ENCODE peak calls at places on chromosomes 13 and 19, in eight cellular contexts. N is body of pancreas; H is heart right ventricle; I is CD4-positive, CD25-positive, alpha-beta regulatory T cell; O is CD4-positive, alpha-beta memory T cell; Z is OCI-LY7; E is psoas muscle; S is osteoblast. F is an unnamed sample. For H3K4me1, the result is how much of the 10 kb centered on the place peaks cover.

GRCh38 chr19:13163609-13164364 is 13.6 kb downstream of the IER2 start:
- DNase-seq in N (peak), H (peak), I (peak), O (peak), Z (peak), E (peak), S (peak), F (peak)

GRCh38 chr13:26929971-26930730 is 169.6 kb upstream of the GPR12 start:
- DNase-seq in N (peak), H (peak), I (peak), O (no peak), Z (peak), E (peak), S (no peak), F (peak)

GRCh38 chr13:20090349-20090748 is 70.5 kb downstream of the GJA3 start:
- DNase-seq in N (no peak), H (no peak), I (no peak), O (no peak), Z (no peak), E (no peak), S (no peak), F (no peak)

GRCh38 chr13:73938375-73939070 is 195.7 kb downstream of the KLF12 start:
- DNase-seq in N (no peak), H (no peak), I (no peak), O (no peak), Z (no peak), E (no peak), S (peak), F (no peak)

GRCh38 chr13:42740753-42741152 is 40.6 kb upstream of the FAM216B start:
- DNase-seq in N (peak), H (peak), I (no peak), O (no peak), Z (no peak), E (peak), S (peak), F (peak)

GRCh38 chr19:33248954-33249613 is 23.4 kb upstream of the SLC7A10 start:
- DNase-seq in N (no peak), H (no peak), I (no peak), O (no peak), Z (no peak), E (peak), S (no peak), F (no peak)

GRCh38 chr19:43700368-43701015 is 15.4 kb upstream of the IRGC start:
- DNase-seq in N (peak), H (peak), I (no peak), O (no peak), Z (no peak), E (peak), S (peak), F (peak)

GRCh38 chr13:28540612-28541011 is 45.7 kb upstream of the FLT1 start:
- DNase-seq in N (no peak), H (no peak), I (no peak), O (no peak), Z (no peak), E (no peak), S (no peak), F (no peak)

GRCh38 chr13:93262729-93263128 is 36.1 kb downstream of the GPC6 start:
- DNase-seq in N (no peak), H (no peak), I (no peak), O (no peak), Z (no peak), E (no peak), S (no peak), F (no peak)

GRCh38 chr19:50320051-50320450 is 9.1 kb downstream of the KCNC3 start:
- DNase-seq in N (no peak), H (no peak), I (no peak), O (no peak), Z (no peak), E (peak), S (no peak), F (no peak)

GRCh38 chr13:112444001-112444311 is 67.8 kb downstream of the SPACA7 start:
- DNase-seq in N (peak), H (peak), I (no peak), O (no peak), Z (peak), E (peak), S (peak), F (no peak)

GRCh38 chr19:45638930-45639729 is at the start of gene EML2:
- DNase-seq in N (peak), H (peak), I (peak), O (peak), Z (peak), E (peak), S (peak), F (no peak)

GRCh38 chr19:48390188-48391099 is 907 bp downstream of the KDELR1 start:
- DNase-seq in N (peak), H (peak), I (peak), O (peak), Z (peak), E (peak), S (peak), F (peak)

GRCh38 chr19:44401108-44401786 is at the start of gene ZNF285:
- DNase-seq in N (peak), H (peak), I (peak), O (peak), Z (no peak), E (peak), S (peak), F (peak)

GRCh38 chr13:46211116-46211515 is 612 bp upstream of the LRRC63 start:
- DNase-seq in N (no peak), H (no peak), I (peak), O (peak), Z (no peak), E (no peak), S (no peak), F (no peak)

GRCh38 chr19:19232231-19232630 is 20.5 kb downstream of the NCAN start:
- DNase-seq in N (no peak), H (no peak), I (no peak), O (no peak), Z (no peak), E (no peak), S (peak), F (no peak)

GRCh38 chr13:26867451-26868067 is 107.0 kb upstream of the GPR12 start:
- DNase-seq in N (no peak), H (no peak), I (no peak), O (no peak), Z (peak), E (no peak), S (peak), F (no peak)

GRCh38 chr19:10068205-10068604 is 17.9 kb upstream of the SHFL start:
- DNase-seq in N (no peak), H (no peak), I (no peak), O (no peak), Z (no peak), E (no peak), S (no peak), F (no peak)

GRCh38 chr13:45584816-45585215 is 30.7 kb downstream of the ERICH6B start:
- DNase-seq in N (no peak), H (no peak), I (no peak), O (no peak), Z (no peak), E (no peak), S (no peak), F (no peak)

GRCh38 chr19:47518139-47518538 is 3.3 kb upstream of the NAPA start:
- DNase-seq in N (no peak), H (no peak), I (no peak), O (no peak), Z (peak), E (peak), S (peak), F (no peak)

GRCh38 chr13:23430664-23431063 is 2.8 kb downstream of the SACS start:
- DNase-seq in N (no peak), H (no peak), I (no peak), O (no peak), Z (no peak), E (no peak), S (no peak), F (no peak)
- H3K27ac ChIP-seq in N (no peak), H (no peak), I (no peak), O (no peak), Z (no peak), E (peak), S (no peak), F (no peak)

GRCh38 chr19:18014197-18014596 is 6.2 kb downstream of the ARRDC2 start:
- DNase-seq in N (no peak), H (no peak), I (peak), O (peak), Z (no peak), E (peak), S (peak), F (no peak)

GRCh38 chr19:18009412-18010066 is 1.6 kb downstream of the ARRDC2 start:
- DNase-seq in N (no peak), H (no peak), I (no peak), O (peak), Z (no peak), E (peak), S (peak), F (no peak)

GRCh38 chr19:18013621-18014111 is 5.7 kb downstream of the ARRDC2 start:
- DNase-seq in N (no peak), H (no peak), I (no peak), O (no peak), Z (no peak), E (peak), S (peak), F (no peak)

GRCh38 chr19:18010149-18010548 is 2.2 kb downstream of the ARRDC2 start:
- DNase-seq in N (no peak), H (no peak), I (no peak), O (no peak), Z (no peak), E (peak), S (no peak), F (no peak)

DNA sequence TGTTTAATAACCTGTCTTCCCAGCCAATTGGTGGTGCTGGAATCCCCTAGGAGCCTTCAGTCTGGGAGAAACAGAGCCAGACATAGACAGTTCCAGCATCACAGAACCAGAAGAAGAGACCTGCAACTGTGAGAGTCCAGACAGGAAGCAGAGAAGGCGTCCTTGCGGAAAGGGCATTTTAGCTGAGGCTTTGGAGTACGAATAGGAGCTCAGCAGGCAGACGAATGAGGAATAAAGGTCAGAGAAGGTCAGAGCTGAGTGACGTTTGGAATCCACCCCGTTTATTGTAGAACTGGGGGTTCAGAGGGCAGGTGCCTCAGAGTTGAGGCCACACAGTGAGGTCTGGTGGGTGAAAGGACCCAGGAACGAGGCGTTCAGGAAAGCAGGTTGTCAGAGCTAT is 5.2 kb downstream of the ARRDC2 start:
- DNase-seq in N (no peak), H (no peak), I (no peak), O (no peak), Z (no peak), E (no peak), S (no peak), F (no peak)
- H3K4me1 ChIP-seq in N (under half), H (under half), I (half or more), O (half or more), Z (under half), E (half or more), S (under half), F (under half)

DNA sequence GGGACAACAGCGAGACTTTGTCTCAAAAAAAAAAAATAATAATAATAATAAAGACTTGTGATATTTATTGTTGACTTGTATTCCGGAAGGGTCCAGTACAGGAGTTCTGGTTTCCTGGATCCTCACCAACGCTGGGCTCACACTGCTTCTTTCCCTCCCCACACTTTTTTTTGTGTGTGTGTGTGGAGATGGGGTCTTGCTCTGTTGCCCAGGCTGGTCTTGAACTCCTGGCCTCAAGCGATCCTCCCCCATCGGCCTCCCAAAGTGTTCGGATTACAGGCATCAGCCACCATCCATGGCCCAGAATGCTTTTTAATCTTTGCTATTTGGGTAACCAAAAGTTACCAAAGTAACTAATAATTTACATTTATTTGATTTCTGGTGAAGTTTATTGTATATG is 39.1 kb downstream of the SIPA1L3 start:
- DNase-seq in N (no peak), H (no peak), I (no peak), O (no peak), Z (no peak), E (no peak), S (no peak), F (no peak)
- H3K27ac ChIP-seq in N (no peak), H (no peak), I (no peak), O (no peak), Z (no peak), E (no peak), S (no peak), F (no peak)

DNA sequence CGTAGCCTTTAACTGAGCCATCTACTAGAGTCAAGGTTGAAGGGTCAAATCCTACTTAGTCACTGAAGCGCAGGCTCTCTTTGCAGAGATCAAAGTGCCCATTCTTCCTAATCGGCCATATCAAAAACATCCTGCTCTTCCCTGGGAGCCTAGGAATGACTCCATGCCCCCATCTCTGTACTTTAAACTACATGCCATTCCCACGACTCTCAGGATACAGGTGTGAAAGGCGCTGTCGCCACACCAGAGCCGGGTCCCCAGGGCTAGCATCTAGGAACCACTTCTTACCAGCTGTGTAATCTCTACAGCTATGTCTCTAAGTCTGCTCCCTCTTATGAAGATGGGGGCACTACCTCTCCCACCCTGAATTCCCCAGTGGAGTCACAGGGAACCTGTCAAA is 22.3 kb downstream of the IRS2 start:
- DNase-seq in N (no peak), H (no peak), I (no peak), O (no peak), Z (no peak), E (no peak), S (no peak), F (no peak)
- H3K4me1 ChIP-seq in N (under half), H (under half), I (under half), O (under half), Z (under half), E (under half), S (under half), F (under half)

GRCh38 chr19:4671182-4671851 is 1.2 kb upstream of the MYDGF start:
- DNase-seq in N (no peak), H (no peak), I (no peak), O (no peak), Z (no peak), E (no peak), S (peak), F (no peak)
- H3K27ac ChIP-seq in N (peak), H (peak), I (no peak), O (no peak), Z (peak), E (peak), S (peak), F (peak)

F was measured in uterus.